ENCODE peak calls at places on chromosomes 11 and 22, in six cellular contexts. M is hypothalamus; W is NAMALWA; Y is HCT116; L is HFF-Myc; C is stimulated activated CD4-positive, alpha-beta T cell treated with anti-CD3 and anti-CD28 coated beads, TNF-alpha, amount 100 ng/mL, for 24 hours. G is an unnamed sample.

GRCh38 chr22:20953342-20953608 is 13.8 kb upstream of the AIFM3 start:
- DNase-seq in M (no peak), W (no peak), Y (no peak), L (no peak), C (no peak), G (no peak)

GRCh38 chr22:42291287-42291686 is 20.8 kb upstream of the TCF20 start:
- DNase-seq in M (no peak), W (no peak), Y (no peak), L (no peak), C (no peak), G (no peak)

GRCh38 chr11:70501026-70501901 is 102.9 kb downstream of the CTTN start:
- DNase-seq in M (no peak), W (no peak), Y (no peak), L (no peak), C (no peak), G (no peak)

GRCh38 chr11:94895971-94896370 is 77.4 kb downstream of the CWC15 start:
- DNase-seq in M (no peak), W (no peak), Y (no peak), L (no peak), C (no peak), G (no peak)

GRCh38 chr11:103354656-103355055 is 245.4 kb downstream of the DYNC2H1 start:
- DNase-seq in M (no peak), W (no peak), Y (no peak), L (no peak), C (no peak), G (no peak)

GRCh38 chr11:2468363-2469240 is 23.8 kb downstream of the KCNQ1 start:
- DNase-seq in M (no peak), W (no peak), Y (no peak), L (no peak), C (no peak), G (no peak)

GRCh38 chr11:8248786-8249185 is 14.9 kb downstream of the LMO1 start:
- DNase-seq in M (no peak), W (no peak), Y (no peak), L (no peak), C (no peak), G (no peak)

GRCh38 chr22:26482171-26482570 is 1.4 kb downstream of the HPS4 start:
- DNase-seq in M (no peak), W (peak), Y (no peak), L (no peak), C (no peak), G (no peak)

GRCh38 chr11:4025248-4025956 is 69.2 kb upstream of the RRM1 start:
- DNase-seq in M (no peak), W (no peak), Y (no peak), L (no peak), C (no peak), G (peak)

GRCh38 chr11:83736689-83737088 is 450.5 kb upstream of the CCDC90B start:
- DNase-seq in M (no peak), W (no peak), Y (no peak), L (no peak), C (no peak), G (no peak)

GRCh38 chr22:37887610-37888378 is 18.3 kb upstream of the MICALL1 start:
- DNase-seq in M (peak), W (no peak), Y (no peak), L (no peak), C (no peak), G (peak)

GRCh38 chr11:105298630-105299029 is 159.1 kb upstream of the CARD18 start:
- DNase-seq in M (no peak), W (no peak), Y (no peak), L (no peak), C (no peak), G (no peak)

GRCh38 chr22:33271390-33272161 is 213.4 kb upstream of the SYN3 start:
- DNase-seq in M (peak), W (peak), Y (no peak), L (no peak), C (no peak), G (peak)

GRCh38 chr11:29328961-29329441 is 687.8 kb downstream of the KCNA4 start:
- DNase-seq in M (peak), W (peak), Y (peak), L (peak), C (no peak), G (no peak)

GRCh38 chr11:86182976-86183584 is 61.5 kb upstream of the EED start:
- DNase-seq in M (no peak), W (no peak), Y (no peak), L (no peak), C (peak), G (no peak)

GRCh38 chr11:10688401-10688800 is 5.2 kb downstream of the IRAG1 start:
- DNase-seq in M (no peak), W (peak), Y (peak), L (no peak), C (no peak), G (no peak)

GRCh38 chr22:28904211-28904808 is 20.9 kb downstream of the ZNRF3 start:
- DNase-seq in M (no peak), W (no peak), Y (no peak), L (no peak), C (no peak), G (no peak)

G was measured in uterus.